ENCODE peak calls at places on chromosome 19, in five cellular contexts. D is cardiac fibroblast; T is GM23248; Q is CD4-positive, alpha-beta memory T cell; J is bronchial epithelial cell. H is an unnamed sample.

GRCh38 chr19:27955484-27955883 is 1257.5 kb downstream of the UQCRFS1 start:
- DNase-seq in J (no peak), T (no peak), D (no peak), Q (no peak), H (no peak)

GRCh38 chr19:13693933-13694332 is 70.4 kb upstream of the MRI1 start:
- DNase-seq in D (no peak), J (no peak), T (no peak), Q (no peak), H (no peak)

GRCh38 chr19:56141416-56141992 is 417 bp downstream of the ZNF444 start:
- DNase-seq in T (peak), Q (peak), J (no peak), D (no peak), H (no peak)

GRCh38 chr19:6161271-6161850 is 25.9 kb downstream of the ACSBG2 start:
- DNase-seq in T (peak), J (peak), Q (peak), D (no peak), H (no peak)

GRCh38 chr19:41563847-41564514 is 12.0 kb upstream of the CEACAM21 start:
- DNase-seq in J (peak), D (no peak), T (no peak), Q (peak), H (no peak)

GRCh38 chr19:27901078-27901477 is 1311.9 kb downstream of the UQCRFS1 start:
- DNase-seq in D (no peak), J (no peak), T (no peak), Q (no peak), H (no peak)

GRCh38 chr19:52453324-52454094 is at the start of gene ZNF578:
- DNase-seq in T (peak), D (peak), Q (peak), J (peak), H (peak)

GRCh38 chr19:56253737-56254136 is 18.8 kb upstream of the EDDM13 start:
- DNase-seq in Q (no peak), D (peak), T (peak), J (peak), H (peak)

GRCh38 chr19:53977429-53977990 is 13.9 kb upstream of the CACNG6 start:
- DNase-seq in D (peak), T (peak), J (peak), Q (peak), H (peak)

GRCh38 chr19:7832781-7833180 is 2.8 kb downstream of the EVI5L start:
- DNase-seq in Q (no peak), D (peak), J (no peak), T (peak), H (no peak)

GRCh38 chr19:18543814-18544475 is 572 bp upstream of the FKBP8 start:
- DNase-seq in J (peak), D (peak), T (peak), Q (peak), H (peak)

GRCh38 chr19:10209305-10209704 is 14.6 kb upstream of the DNMT1 start:
- DNase-seq in T (peak), D (peak), Q (no peak), J (peak), H (peak)

GRCh38 chr19:13001502-13002388 is 6.5 kb downstream of the NFIX start:
- DNase-seq in J (no peak), T (peak), D (peak), Q (no peak), H (peak)

GRCh38 chr19:33197591-33198000 is 3.5 kb downstream of the LRP3 start:
- DNase-seq in D (no peak), T (no peak), J (no peak), Q (no peak), H (no peak)

GRCh38 chr19:22783651-22784050 is 300 bp downstream of the ZNF99 start:
- DNase-seq in Q (no peak), J (no peak), T (no peak), D (no peak), H (no peak)

GRCh38 chr19:17333611-17334413 is 843 bp downstream of the ANO8 start:
- DNase-seq in Q (peak), D (peak), T (peak), J (peak), H (peak)

GRCh38 chr19:24033962-24034342 is 53.0 kb upstream of the ZNF254 start:
- DNase-seq in D (peak), Q (no peak), T (peak), J (peak), H (peak)

GRCh38 chr19:17797397-17798201 is 2.7 kb downstream of the B3GNT3 start:
- DNase-seq in Q (no peak), D (no peak), J (peak), T (peak), H (no peak)

GRCh38 chr19:49145485-49146407 is 9.4 kb downstream of the HRC start:
- DNase-seq in J (no peak), T (peak), Q (peak), D (peak), H (peak)

GRCh38 chr19:56810260-56810659 is 30.3 kb downstream of the PEG3 start:
- DNase-seq in J (no peak), D (no peak), T (no peak), Q (no peak), H (no peak)

GRCh38 chr19:8158411-8159074 is 9.2 kb upstream of the FBN3 start:
- DNase-seq in Q (peak), J (peak), T (peak), D (peak), H (peak)

GRCh38 chr19:18191640-18192062 is 1.4 kb upstream of the MPV17L2 start:
- DNase-seq in Q (no peak), J (peak), D (no peak), T (no peak), H (no peak)

GRCh38 chr19:6509118-6509971 is 7.2 kb upstream of the TUBB4A start:
- DNase-seq in T (peak), J (no peak), Q (no peak), D (no peak), H (no peak)

GRCh38 chr19:15962319-15962718 is 13.5 kb downstream of the OR10H4 start:
- DNase-seq in T (peak), D (no peak), J (no peak), Q (no peak), H (no peak)

GRCh38 chr19:9877775-9878510 is 42.8 kb downstream of the PIN1 start:
- DNase-seq in D (peak), J (peak), Q (no peak), T (peak), H (peak)

DNA sequence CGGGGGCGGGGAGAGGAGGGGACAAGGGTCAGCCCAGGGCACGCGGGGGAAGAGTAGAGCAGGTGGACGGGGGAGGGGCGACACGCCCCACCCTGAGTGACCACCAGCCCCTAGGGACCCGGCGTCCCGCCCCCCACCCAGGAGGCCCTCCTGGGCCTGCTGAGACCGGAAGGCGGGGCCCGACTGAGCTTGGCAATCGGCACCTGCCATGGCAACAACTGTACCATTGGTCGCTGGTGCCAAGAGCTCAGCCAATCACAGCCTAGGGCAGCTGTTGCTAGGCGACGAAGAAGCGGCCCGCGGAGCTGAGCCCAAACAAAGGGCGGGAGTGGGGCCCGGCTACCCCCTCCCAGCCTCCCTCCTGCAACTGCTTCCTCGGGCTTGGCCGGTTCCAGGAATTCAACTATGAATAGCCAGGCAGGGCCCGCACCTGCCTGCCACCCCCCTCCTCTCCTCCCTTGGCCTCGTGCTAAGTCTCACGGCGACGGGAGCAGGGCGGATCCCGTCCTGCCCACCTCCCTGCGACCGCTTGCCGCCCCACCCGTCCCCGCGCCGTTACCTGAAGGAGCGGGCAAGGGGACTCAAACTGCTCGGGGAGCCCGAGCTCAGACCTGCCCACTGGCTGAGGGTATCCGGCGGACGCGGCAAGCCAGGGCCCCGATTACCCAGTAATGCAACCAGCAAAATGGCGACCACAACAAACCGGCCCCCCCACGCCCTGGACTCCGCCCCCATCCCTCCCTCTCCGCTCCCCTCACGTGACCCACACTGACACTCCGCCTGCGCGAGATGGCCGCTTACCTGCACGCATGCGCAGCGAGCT is at the start of gene DYRK1B:
- DNase-seq in D (peak), J (peak), Q (peak), T (peak), H (peak)
- H3K4me3 ChIP-seq in D (peak), J (peak), Q (peak), T (peak), H (peak)

DNA sequence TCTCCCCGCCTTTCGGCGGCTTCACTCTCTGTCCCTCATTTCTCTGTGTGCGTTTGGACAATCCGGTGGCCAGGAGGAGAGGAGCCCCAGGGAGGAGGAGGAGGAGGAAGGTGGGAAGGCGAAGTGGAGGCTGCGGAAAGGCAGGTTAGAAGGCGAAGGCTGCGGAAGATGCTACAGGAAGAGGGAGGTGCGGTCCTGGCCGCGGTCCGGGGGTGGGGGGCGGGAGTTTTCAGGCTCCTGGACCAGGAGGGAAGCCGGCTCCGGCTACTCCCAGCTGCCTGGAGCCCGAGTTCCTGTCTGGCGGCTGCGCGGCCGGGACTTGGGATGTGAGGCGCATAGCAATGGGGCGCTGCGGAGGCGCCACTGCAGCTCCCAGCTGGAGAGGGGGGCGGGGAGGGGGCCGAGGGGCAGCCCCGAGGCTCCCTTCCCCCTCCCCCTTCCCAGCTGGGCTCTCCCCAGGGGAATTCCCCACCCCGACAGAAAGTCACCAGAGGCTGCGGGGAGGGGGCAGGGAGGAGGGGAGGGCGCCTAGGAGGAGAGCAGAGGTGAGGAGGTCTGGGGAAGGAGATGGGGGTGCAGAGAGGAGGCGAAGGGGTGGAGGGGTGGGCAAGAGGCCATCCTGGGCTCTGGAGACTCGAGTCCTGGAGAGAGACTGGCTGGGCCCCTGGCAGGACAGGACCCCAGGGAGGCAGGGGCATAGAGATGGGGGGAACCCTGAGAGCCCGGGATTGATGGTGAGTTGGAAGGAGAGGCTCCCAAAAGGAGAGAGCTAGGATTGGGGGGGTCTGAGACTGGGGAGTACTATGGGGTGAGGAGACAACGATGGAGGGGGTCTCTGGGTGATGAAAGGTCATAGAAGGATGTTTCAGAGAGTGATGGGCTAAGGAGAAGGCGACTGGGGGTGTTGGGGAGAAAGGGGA is 2.0 kb downstream of the LRRC4B start:
- DNase-seq in J (no peak), D (no peak), T (no peak), Q (no peak), H (no peak)
- H3K4me3 ChIP-seq in J (no peak), D (no peak), T (no peak), Q (no peak), H (no peak)

DNA sequence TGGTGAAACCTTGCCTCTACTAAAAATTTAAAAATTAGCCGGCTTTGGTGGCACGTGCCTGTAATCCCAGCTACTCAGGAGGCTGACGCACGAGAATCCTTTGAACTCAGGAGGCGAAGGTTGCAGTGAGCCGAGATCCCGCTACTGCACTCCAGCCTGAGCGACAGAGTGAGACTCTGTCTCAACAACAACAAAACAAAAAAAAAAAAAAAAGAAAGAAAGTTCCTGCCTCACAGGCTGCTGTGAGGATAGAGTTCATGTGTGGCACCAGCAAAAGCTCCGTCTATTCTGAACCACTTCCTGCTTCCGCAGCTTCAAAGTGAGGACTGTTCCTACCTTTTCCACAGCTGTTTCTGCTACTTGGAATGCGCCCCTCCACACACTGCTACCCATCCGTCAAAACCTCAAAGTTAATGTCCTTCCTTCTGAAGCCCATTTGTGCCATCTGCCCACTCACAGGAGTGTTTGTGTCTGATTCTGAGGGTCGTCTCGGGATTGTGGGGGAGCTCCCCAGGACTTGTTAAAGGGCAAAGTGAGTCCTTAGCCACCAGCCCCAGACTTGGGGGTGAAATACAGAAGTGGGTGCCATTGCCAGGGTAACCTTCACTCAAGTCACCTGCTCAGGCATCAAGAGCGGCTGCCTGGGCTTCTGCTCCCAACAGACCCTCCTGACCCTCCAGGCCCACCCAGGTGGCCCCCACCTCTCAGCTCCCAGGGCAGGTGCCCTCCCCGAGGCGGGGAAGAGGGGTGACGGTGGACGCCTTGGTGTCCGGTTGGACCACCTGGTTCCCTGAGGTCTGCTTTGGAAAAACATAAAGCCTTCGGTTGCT is 2.9 kb downstream of the MFSD12 start:
- DNase-seq in D (no peak), T (no peak), Q (peak), J (no peak), H (no peak)
- H3K4me3 ChIP-seq in D (no peak), T (no peak), Q (no peak), J (no peak), H (no peak)

GRCh38 chr19:1658446-1659433 is 6.3 kb upstream of the TCF3 start:
- DNase-seq in T (no peak), Q (no peak), D (no peak), J (no peak), H (no peak)
- H3K4me3 ChIP-seq in T (no peak), Q (no peak), D (no peak), J (no peak), H (no peak)

GRCh38 chr19:48004236-48004635 is 9.8 kb downstream of the ELSPBP1 start:
- DNase-seq in D (no peak), Q (no peak), J (no peak), T (no peak), H (no peak)

GRCh38 chr19:47994209-47994802 is at the start of gene ELSPBP1:
- DNase-seq in D (no peak), T (no peak), J (no peak), Q (no peak), H (no peak)

GRCh38 chr19:48000846-48001245 is 6.4 kb downstream of the ELSPBP1 start:
- DNase-seq in D (no peak), J (no peak), T (no peak), Q (no peak), H (no peak)

GRCh38 chr19:47996230-47996727 is 1.8 kb downstream of the ELSPBP1 start:
- DNase-seq in D (no peak), T (no peak), J (no peak), Q (no peak), H (no peak)

DNA sequence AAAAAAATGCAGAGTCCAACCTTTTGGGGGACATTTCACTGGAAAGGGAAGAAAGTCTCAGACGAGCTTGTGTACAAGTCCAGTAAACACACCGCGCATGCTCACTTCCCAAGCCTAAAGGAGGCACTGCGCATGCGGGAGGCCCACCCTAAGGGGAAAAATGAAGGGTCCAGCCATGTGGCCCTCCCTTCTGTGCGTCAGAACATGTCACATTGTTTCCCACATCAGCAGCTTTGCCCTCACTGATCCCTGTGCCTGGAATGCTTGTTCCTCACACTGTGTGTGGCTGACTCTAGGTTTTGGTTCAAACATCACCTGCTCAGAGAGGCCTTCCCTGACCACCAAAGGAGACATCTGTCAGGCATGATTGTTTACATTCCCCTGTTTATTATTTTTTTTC is 4.4 kb downstream of the ELSPBP1 start:
- DNase-seq in T (no peak), Q (no peak), J (no peak), D (no peak), H (no peak)
- H3K4me3 ChIP-seq in T (no peak), Q (no peak), J (no peak), D (no peak), H (no peak)

DNA sequence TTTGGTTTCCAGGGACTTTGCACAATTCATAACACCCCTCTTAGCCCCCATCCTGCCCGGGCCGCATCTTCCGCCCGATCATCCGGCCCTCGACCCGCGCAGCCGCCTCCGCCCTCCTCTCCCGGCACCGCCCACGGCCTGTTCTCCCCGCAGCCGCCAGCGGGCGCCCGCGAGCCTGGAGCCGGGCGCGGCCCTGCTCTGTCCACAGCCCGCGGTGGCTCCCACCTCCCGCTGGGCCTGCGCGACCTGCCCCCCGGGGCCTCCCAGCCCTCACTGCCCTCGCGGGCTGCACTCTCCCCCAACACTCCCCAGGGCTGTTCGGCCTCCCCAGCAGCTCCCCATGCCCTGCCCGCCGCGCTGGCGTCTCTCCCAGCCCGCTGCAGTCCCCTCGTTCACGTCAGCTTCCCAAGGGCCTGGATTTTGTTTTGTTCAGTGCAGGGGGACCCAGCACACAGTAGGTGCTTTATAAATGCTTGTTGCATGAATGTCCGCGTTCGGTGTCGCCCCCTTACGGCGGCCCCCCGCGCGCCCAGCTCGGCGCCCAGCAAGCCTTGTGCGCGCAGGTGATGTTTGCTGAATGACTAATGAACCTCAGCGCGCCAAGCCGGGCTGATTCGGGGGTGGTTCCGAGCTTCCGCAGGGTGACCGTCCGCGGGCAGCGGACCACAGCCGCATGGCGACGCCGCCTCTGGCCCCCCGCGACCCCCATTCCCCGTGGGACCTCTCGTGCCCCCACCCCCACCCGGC is 4.6 kb upstream of the APC2 start:
- DNase-seq in J (peak), T (peak), Q (peak), D (peak), H (no peak)
- H3K4me3 ChIP-seq in J (no peak), T (peak), Q (no peak), D (peak), H (peak)

GRCh38 chr19:2700660-2701360 is 1.7 kb downstream of the GNG7 start:
- DNase-seq in J (no peak), Q (no peak), T (no peak), D (no peak), H (no peak)
- H3K4me3 ChIP-seq in J (no peak), Q (no peak), T (no peak), D (no peak), H (no peak)

GRCh38 chr19:45814851-45815481 is at the start of gene RSPH6A:
- DNase-seq in J (no peak), D (no peak), Q (no peak), T (no peak), H (no peak)

GRCh38 chr19:45812297-45812696 is 2.8 kb downstream of the RSPH6A start:
- DNase-seq in T (no peak), J (peak), Q (no peak), D (no peak), H (no peak)

GRCh38 chr19:45816236-45817009 is 1.3 kb upstream of the RSPH6A start:
- DNase-seq in T (no peak), D (no peak), J (no peak), Q (no peak), H (no peak)

GRCh38 chr19:45815501-45816216 is 551 bp upstream of the RSPH6A start:
- DNase-seq in T (no peak), J (no peak), D (no peak), Q (no peak), H (no peak)

GRCh38 chr19:45814166-45814780 is 835 bp downstream of the RSPH6A start:
- DNase-seq in J (no peak), D (no peak), Q (no peak), T (peak), H (no peak)
- H3K4me3 ChIP-seq in J (no peak), D (no peak), Q (no peak), T (no peak), H (no peak)

H was measured in astrocyte.